ENCODE peak calls at places on chromosome 1, in four cellular contexts. S is ACHN; J is activated CD4-positive, CD25-positive, alpha-beta regulatory T cell treated with anti-CD3 and anti-CD28 coated beads, Interleukin-2, amount 50 U/mL, for 16 hours; T is progenitor cell of endocrine pancreas. K is an unnamed sample.

GRCh38 chr1:21665711-21666571 is 3.2 kb downstream of the RAP1GAP start:
- DNase-seq in S (no peak), J (no peak), T (no peak), K (no peak)

GRCh38 chr1:206030714-206031113 is 7.0 kb upstream of the CTSE start:
- DNase-seq in S (peak), J (peak), T (peak), K (peak)

GRCh38 chr1:185861630-185862029 is 127.4 kb downstream of the HMCN1 start:
- DNase-seq in S (no peak), J (no peak), T (no peak), K (peak)

GRCh38 chr1:161215079-161215478 is at the start of gene FCER1G:
- DNase-seq in S (no peak), J (no peak), T (no peak), K (no peak)

GRCh38 chr1:153775432-153776311 is 465 bp downstream of the SLC27A3 start:
- DNase-seq in S (no peak), J (no peak), T (peak), K (peak)

GRCh38 chr1:25109527-25109926 is 122.8 kb downstream of the SYF2 start:
- DNase-seq in S (no peak), J (no peak), T (no peak), K (no peak)

GRCh38 chr1:17433261-17433660 is 6.2 kb downstream of the RCC2 start:
- DNase-seq in S (no peak), J (no peak), T (no peak), K (no peak)

GRCh38 chr1:91555074-91555730 is 54.6 kb downstream of the CDC7 start:
- DNase-seq in S (no peak), J (no peak), T (no peak), K (peak)

GRCh38 chr1:14660795-14661194 is 62.3 kb downstream of the KAZN start:
- DNase-seq in S (no peak), J (no peak), T (no peak), K (no peak)

GRCh38 chr1:155080250-155081228 is 1.9 kb downstream of the EFNA3 start:
- DNase-seq in S (no peak), J (no peak), T (peak), K (peak)

GRCh38 chr1:223088713-223089240 is 54.3 kb downstream of the TLR5 start:
- DNase-seq in S (no peak), J (no peak), T (no peak), K (no peak)

GRCh38 chr1:3409737-3410434 is 44.6 kb upstream of the ARHGEF16 start:
- DNase-seq in S (peak), J (no peak), T (no peak), K (peak)

GRCh38 chr1:76705560-76705959 is 161.7 kb upstream of the ST6GALNAC5 start:
- DNase-seq in S (no peak), J (no peak), T (no peak), K (no peak)

GRCh38 chr1:179142889-179143299 is 61.0 kb downstream of the TOR3A start:
- DNase-seq in S (peak), J (no peak), T (no peak), K (peak)

GRCh38 chr1:207971511-207972224 is 60.7 kb upstream of the CD34 start:
- DNase-seq in S (no peak), J (no peak), T (no peak), K (no peak)

GRCh38 chr1:225554216-225554812 is 98.6 kb downstream of the ENAH start:
- DNase-seq in S (peak), J (no peak), T (no peak), K (peak)

GRCh38 chr1:206705187-206705586 is 20.5 kb downstream of the MAPKAPK2 start:
- DNase-seq in S (no peak), J (no peak), T (no peak), K (no peak)

GRCh38 chr1:15008783-15009709 is 144.5 kb upstream of the TMEM51 start:
- DNase-seq in S (no peak), J (no peak), T (no peak), K (no peak)

GRCh38 chr1:169012416-169012815 is 94.1 kb upstream of the ATP1B1 start:
- DNase-seq in S (no peak), J (no peak), T (no peak), K (no peak)

GRCh38 chr1:152884085-152884484 is 6.0 kb downstream of the SMCP start:
- DNase-seq in S (no peak), J (no peak), T (no peak), K (no peak)

GRCh38 chr1:169107673-169108160 is 1.2 kb downstream of the ATP1B1 start:
- DNase-seq in S (peak), J (no peak), T (no peak), K (peak)

GRCh38 chr1:30881266-30882181 is 27.0 kb downstream of the SDC3 start:
- DNase-seq in S (no peak), J (no peak), T (no peak), K (peak)

GRCh38 chr1:206469411-206469932 is 804 bp upstream of the IKBKE start:
- DNase-seq in S (no peak), J (no peak), T (no peak), K (no peak)

GRCh38 chr1:110888641-110889040 is 15.7 kb downstream of the CD53 start:
- DNase-seq in S (no peak), J (no peak), T (no peak), K (no peak)

GRCh38 chr1:156414440-156415064 is 45.5 kb downstream of the RHBG start:
- DNase-seq in S (peak), J (no peak), T (peak), K (no peak)